ENCODE peak calls at places on chromosome 3, in nine cellular contexts. X is OCI-LY7; W is sigmoid colon; V is heart right ventricle; C is CD8-positive, alpha-beta memory T cell; N is PC-3; A is cardiac muscle cell; Y is kidney; K is lower lobe of right lung. P is an unnamed sample.

GRCh38 chr3:37765591-37766219 is 96.0 kb upstream of the CTDSPL start:
- DNase-seq in X (no peak), W (peak; percentile 75), V (no peak), C (no peak), N (no peak), A (peak; percentile 80), Y (peak; percentile 84), K (no peak), P (no peak)

GRCh38 chr3:160756907-160757623 is 1.0 kb downstream of the PPM1L start:
- DNase-seq in X (no peak), W (peak; percentile 65), V (peak; percentile 41), C (no peak), N (no peak), A (no peak), Y (peak; percentile 64), K (no peak), P (no peak)

GRCh38 chr3:152713989-152714388 is 120.9 kb upstream of the P2RY1 start:
- DNase-seq in X (no peak), W (no peak), V (no peak), C (no peak), N (no peak), A (no peak), Y (no peak), K (no peak), P (no peak)

GRCh38 chr3:132445812-132446211 is 28.5 kb downstream of the DNAJC13 start:
- DNase-seq in X (no peak), W (no peak), V (no peak), C (no peak), N (peak; percentile 53), A (peak; percentile 70), Y (no peak), K (no peak), P (peak; percentile 24)

GRCh38 chr3:178063475-178063874 is 472.8 kb upstream of the KCNMB2 start:
- DNase-seq in X (no peak), W (no peak), V (no peak), C (no peak), N (peak; percentile 56), A (peak; percentile 46), Y (no peak), K (no peak), P (peak; percentile 30)

GRCh38 chr3:13148561-13149330 is 75.5 kb upstream of the IQSEC1 start:
- DNase-seq in X (no peak), W (peak; percentile 32), V (no peak), C (no peak), N (no peak), A (no peak), Y (peak; percentile 53), K (no peak), P (no peak)

GRCh38 chr3:170976190-170976519 is 50.4 kb downstream of the SLC2A2 start:
- DNase-seq in X (no peak), W (no peak), V (no peak), C (no peak), N (no peak), A (no peak), Y (no peak), K (no peak), P (no peak)

GRCh38 chr3:153287017-153287416 is 125.0 kb downstream of the RAP2B start:
- DNase-seq in X (no peak), W (no peak), V (no peak), C (no peak), N (peak; percentile 36), A (no peak), Y (no peak), K (no peak), P (no peak)

GRCh38 chr3:144129536-144130214 is 158.1 kb downstream of the DIPK2A start:
- DNase-seq in X (no peak), W (no peak), V (no peak), C (no peak), N (no peak), A (no peak), Y (no peak), K (no peak), P (no peak)

GRCh38 chr3:159635047-159635641 is 353.5 kb upstream of the IL12A start:
- DNase-seq in X (no peak), W (no peak), V (no peak), C (no peak), N (peak; percentile 82), A (peak; percentile 18), Y (no peak), K (no peak), P (no peak)

GRCh38 chr3:45947361-45947760 is 4.1 kb downstream of the CXCR6 start:
- DNase-seq in X (no peak), W (no peak), V (no peak), C (no peak), N (no peak), A (no peak), Y (no peak), K (no peak), P (no peak)

GRCh38 chr3:52798978-52799476 is 4.4 kb downstream of the ITIH3 start:
- DNase-seq in X (peak; percentile 41), W (no peak), V (no peak), C (no peak), N (peak; percentile 76), A (peak; percentile 9), Y (no peak), K (no peak), P (no peak)

GRCh38 chr3:107680698-107681097 is 157.9 kb downstream of the BBX start:
- DNase-seq in X (no peak), W (no peak), V (no peak), C (no peak), N (peak; percentile 11), A (peak; percentile 39), Y (no peak), K (no peak), P (no peak)

GRCh38 chr3:75272708-75273107 is 391.4 kb upstream of the FRG2C start:
- DNase-seq in X (no peak), W (no peak), V (no peak), C (no peak), N (peak; percentile 16), A (peak; percentile 53), Y (no peak), K (no peak), P (no peak)

GRCh38 chr3:21314688-21315087 is 436.3 kb downstream of the ZNF385D start:
- DNase-seq in X (no peak), W (no peak), V (no peak), C (no peak), N (no peak), A (no peak), Y (no peak), K (no peak), P (no peak)

GRCh38 chr3:60177726-60178125 is 1073.5 kb downstream of the FHIT start:
- DNase-seq in X (no peak), W (no peak), V (no peak), C (no peak), N (no peak), A (no peak), Y (no peak), K (no peak), P (no peak)
- H3K27ac ChIP-seq in X (no peak overlapping the region), W (no peak overlapping the region), V (no peak overlapping the region), C (no peak overlapping the region), N (no peak overlapping the region), A (no peak overlapping the region), Y (no peak overlapping the region), K (no peak overlapping the region), P (no peak overlapping the region)

DNA sequence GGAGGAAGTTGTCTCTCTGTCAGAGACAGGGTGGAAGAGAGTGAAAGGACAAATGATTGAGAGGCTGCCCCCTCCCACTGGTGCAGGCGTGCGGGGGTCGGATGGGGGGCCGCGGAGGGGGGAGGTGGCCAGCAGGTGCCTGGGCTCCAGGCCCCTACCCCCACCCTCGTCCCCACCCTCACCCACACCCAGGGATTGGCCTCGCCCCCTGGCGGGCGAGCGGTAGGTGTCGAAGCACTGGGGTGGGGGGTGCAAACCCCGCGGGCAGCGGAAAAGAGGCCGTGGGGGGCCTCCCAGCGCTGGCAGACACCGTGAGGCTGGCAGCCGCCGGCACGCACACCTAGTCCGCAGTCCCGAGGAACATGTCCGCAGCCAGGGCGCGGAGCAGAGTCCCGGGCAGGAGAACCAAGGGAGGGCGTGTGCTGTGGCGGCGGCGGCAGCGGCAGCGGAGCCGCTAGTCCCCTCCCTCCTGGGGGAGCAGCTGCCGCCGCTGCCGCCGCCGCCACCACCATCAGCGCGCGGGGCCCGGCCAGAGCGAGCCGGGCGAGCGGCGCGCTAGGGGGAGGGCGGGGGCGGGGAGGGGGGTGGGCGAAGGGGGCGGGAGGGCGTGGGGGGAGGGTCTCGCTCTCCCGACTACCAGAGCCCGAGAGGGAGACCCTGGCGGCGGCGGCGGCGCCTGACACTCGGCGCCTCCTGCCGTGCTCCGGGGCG is at the start of gene KAT2B:
- DNase-seq in X (peak; percentile 93), W (peak; percentile 89), V (peak; percentile 84), C (peak; percentile 79), N (peak; percentile 74), A (peak; percentile 70), Y (peak; percentile 94), K (peak; percentile 88), P (peak; percentile 87)
- H3K27ac ChIP-seq in X (peak within 1 kb of the TSS; percentile 93), W (peak within 1 kb of the TSS; percentile 99), V (peak within 1 kb of the TSS; percentile 97), C (peak within 1 kb of the TSS; percentile 88), N (no peak within 1 kb of the TSS), A (peak within 1 kb of the TSS; percentile 84), Y (peak within 1 kb of the TSS; percentile 96), K (peak within 1 kb of the TSS; percentile 91), P (peak within 1 kb of the TSS; percentile 86)

DNA sequence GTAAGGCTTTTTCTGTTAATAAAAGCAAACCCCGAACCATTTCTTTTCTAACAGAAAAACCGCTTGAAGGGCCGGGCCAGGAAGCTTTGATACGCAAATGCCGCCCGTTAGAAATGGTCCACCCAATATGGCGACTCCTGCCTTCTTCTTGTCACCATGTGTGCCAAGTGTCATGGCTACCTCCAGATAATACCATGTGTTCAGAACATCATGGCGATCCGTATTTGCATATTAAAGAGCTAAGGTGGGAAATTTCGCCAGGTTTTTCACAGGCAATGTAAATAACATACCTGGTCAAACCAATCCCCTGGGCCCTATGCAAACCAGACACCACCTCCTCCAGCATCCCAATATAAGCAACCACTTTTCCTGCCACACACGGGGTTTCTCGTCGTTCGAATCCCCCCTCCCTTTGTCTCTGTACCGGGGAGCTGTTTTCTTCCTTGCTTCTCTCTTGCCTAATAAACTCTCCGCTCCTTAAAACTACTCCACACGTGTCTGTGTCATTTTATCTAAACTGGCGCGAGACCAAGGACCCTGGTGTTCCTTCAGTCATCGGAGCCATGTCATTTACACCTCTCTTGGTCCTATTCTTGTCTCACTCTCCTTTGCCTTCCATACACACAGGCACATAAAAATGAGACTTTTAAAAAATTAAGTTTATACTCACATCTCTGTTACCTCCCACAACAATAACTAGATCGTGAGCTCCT is 34.5 kb downstream of the NCEH1 start:
- DNase-seq in X (no peak), W (no peak), V (no peak), C (no peak), N (no peak), A (no peak), Y (no peak), K (no peak), P (no peak)
- H3K27ac ChIP-seq in X (no peak overlapping the region), W (peak overlapping the region; percentile 55), V (peak overlapping the region; percentile 54), C (no peak overlapping the region), N (peak overlapping the region; percentile 35), A (peak overlapping the region; percentile 82), Y (no peak overlapping the region), K (no peak overlapping the region), P (no peak overlapping the region)

DNA sequence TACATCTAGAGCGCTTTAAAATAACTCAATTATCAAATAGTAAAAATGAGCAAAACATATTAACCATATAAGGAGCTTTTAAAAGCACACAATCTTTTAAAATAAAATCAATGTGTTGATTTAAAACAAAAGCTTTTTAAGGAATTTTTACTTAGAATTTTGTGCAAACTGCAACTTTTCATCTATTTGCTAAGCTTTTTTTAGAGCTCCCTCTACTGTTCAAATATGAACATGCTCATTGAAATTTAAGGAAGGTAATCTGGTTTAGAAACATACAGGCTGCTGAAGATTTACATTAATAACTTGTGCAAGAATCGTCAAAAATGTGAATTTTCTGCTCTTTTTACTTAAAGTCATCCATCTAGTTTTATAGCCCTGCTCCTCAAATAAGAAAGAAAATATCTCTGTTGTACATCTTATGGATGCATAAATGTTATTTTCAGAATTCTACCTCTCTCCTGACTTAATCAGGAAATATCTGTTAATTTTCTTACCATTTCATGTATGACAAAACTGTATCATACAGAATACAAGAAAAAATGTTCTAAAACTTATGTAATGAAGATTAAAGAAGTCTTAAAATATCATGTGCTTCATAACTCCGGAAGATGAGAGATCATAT is 469.4 kb upstream of the ROBO2 start:
- DNase-seq in X (peak; percentile 8), W (no peak), V (no peak), C (no peak), N (peak; percentile 48), A (peak; percentile 3), Y (no peak), K (no peak), P (peak; percentile 34)
- H3K27ac ChIP-seq in X (no peak overlapping the region), W (no peak overlapping the region), V (no peak overlapping the region), C (no peak overlapping the region), N (no peak overlapping the region), A (no peak overlapping the region), Y (no peak overlapping the region), K (no peak overlapping the region), P (no peak overlapping the region)